ENCODE peak calls at places on chromosomes 16 and 17, in seven cellular contexts. One of them, this sample, is unnamed.

GRCh38 chr17:10198509-10199249 is at the start of gene GAS7:
- DNase-seq in cardiac fibroblast: peak; percentile 55
- DNase-seq in IMR-90: peak; percentile 26
- DNase-seq in fibroblast of villous mesenchyme: peak; percentile 47
- DNase-seq in psoas muscle: peak; percentile 81
- DNase-seq in AG04450: no peak
- DNase-seq in bronchial epithelial cell: no peak
- DNase-seq in this sample: no peak

GRCh38 chr17:19714542-19715411 is 1.6 kb downstream of the SLC47A2 start:
- DNase-seq in IMR-90: no peak
- DNase-seq in cardiac fibroblast: no peak
- DNase-seq in AG04450: no peak
- DNase-seq in bronchial epithelial cell: no peak
- DNase-seq in psoas muscle: no peak
- DNase-seq in fibroblast of villous mesenchyme: no peak
- DNase-seq in this sample: no peak

GRCh38 chr16:24208710-24209109 is 47.4 kb upstream of the CACNG3 start:
- DNase-seq in fibroblast of villous mesenchyme: no peak
- DNase-seq in IMR-90: no peak
- DNase-seq in AG04450: no peak
- DNase-seq in cardiac fibroblast: no peak
- DNase-seq in psoas muscle: no peak
- DNase-seq in bronchial epithelial cell: no peak
- DNase-seq in this sample: no peak

GRCh38 chr17:75549246-75550138 is 24.0 kb downstream of the LLGL2 start:
- DNase-seq in IMR-90: no peak
- DNase-seq in psoas muscle: no peak
- DNase-seq in cardiac fibroblast: no peak
- DNase-seq in bronchial epithelial cell: peak; percentile 42
- DNase-seq in fibroblast of villous mesenchyme: no peak
- DNase-seq in AG04450: no peak
- DNase-seq in this sample: no peak

GRCh38 chr16:29815032-29815721 is 775 bp upstream of the PAGR1 start:
- DNase-seq in IMR-90: no peak
- DNase-seq in cardiac fibroblast: no peak
- DNase-seq in fibroblast of villous mesenchyme: no peak
- DNase-seq in psoas muscle: peak; percentile 41
- DNase-seq in bronchial epithelial cell: no peak
- DNase-seq in AG04450: no peak
- DNase-seq in this sample: no peak

GRCh38 chr17:1156864-1157263 is 22.9 kb downstream of the ABR start:
- DNase-seq in AG04450: no peak
- DNase-seq in cardiac fibroblast: no peak
- DNase-seq in IMR-90: no peak
- DNase-seq in bronchial epithelial cell: no peak
- DNase-seq in fibroblast of villous mesenchyme: no peak
- DNase-seq in psoas muscle: no peak
- DNase-seq in this sample: no peak

GRCh38 chr16:1794908-1795666 is 1.6 kb upstream of the IGFALS start:
- DNase-seq in fibroblast of villous mesenchyme: no peak
- DNase-seq in cardiac fibroblast: no peak
- DNase-seq in bronchial epithelial cell: no peak
- DNase-seq in IMR-90: no peak
- DNase-seq in psoas muscle: no peak
- DNase-seq in AG04450: no peak
- DNase-seq in this sample: no peak

GRCh38 chr17:40290629-40291296 is 3.1 kb downstream of the CDC6 start:
- DNase-seq in cardiac fibroblast: peak; percentile 92
- DNase-seq in bronchial epithelial cell: peak; percentile 94
- DNase-seq in fibroblast of villous mesenchyme: peak; percentile 98
- DNase-seq in AG04450: peak; percentile 88
- DNase-seq in psoas muscle: no peak
- DNase-seq in IMR-90: peak; percentile 97
- DNase-seq in this sample: peak; percentile 40

GRCh38 chr17:50079334-50080095 is 15.6 kb upstream of the PDK2 start:
- DNase-seq in AG04450: no peak
- DNase-seq in cardiac fibroblast: peak; percentile 51
- DNase-seq in psoas muscle: no peak
- DNase-seq in IMR-90: no peak
- DNase-seq in fibroblast of villous mesenchyme: no peak
- DNase-seq in bronchial epithelial cell: no peak
- DNase-seq in this sample: no peak

GRCh38 chr17:33038740-33039139 is 47.1 kb downstream of the SPACA3 start:
- DNase-seq in fibroblast of villous mesenchyme: peak; percentile 57
- DNase-seq in IMR-90: peak; percentile 15
- DNase-seq in cardiac fibroblast: peak; percentile 33
- DNase-seq in psoas muscle: peak; percentile 29
- DNase-seq in AG04450: no peak
- DNase-seq in bronchial epithelial cell: no peak
- DNase-seq in this sample: no peak

GRCh38 chr16:50970221-50970620 is 180.8 kb downstream of the SALL1 start:
- DNase-seq in cardiac fibroblast: no peak
- DNase-seq in AG04450: no peak
- DNase-seq in bronchial epithelial cell: no peak
- DNase-seq in fibroblast of villous mesenchyme: no peak
- DNase-seq in IMR-90: no peak
- DNase-seq in psoas muscle: no peak
- DNase-seq in this sample: no peak

GRCh38 chr17:80152057-80152831 is 5.3 kb upstream of the EIF4A3 start:
- DNase-seq in fibroblast of villous mesenchyme: peak; percentile 93
- DNase-seq in cardiac fibroblast: peak; percentile 85
- DNase-seq in IMR-90: peak; percentile 69
- DNase-seq in psoas muscle: no peak
- DNase-seq in AG04450: no peak
- DNase-seq in bronchial epithelial cell: no peak
- DNase-seq in this sample: no peak

GRCh38 chr16:83728518-83728917 is 79.3 kb upstream of the HSBP1 start:
- DNase-seq in bronchial epithelial cell: no peak
- DNase-seq in fibroblast of villous mesenchyme: no peak
- DNase-seq in psoas muscle: no peak
- DNase-seq in IMR-90: no peak
- DNase-seq in AG04450: no peak
- DNase-seq in cardiac fibroblast: no peak
- DNase-seq in this sample: no peak

GRCh38 chr17:82937411-82938371 is 97.9 kb upstream of the ZNF750 start:
- DNase-seq in bronchial epithelial cell: no peak
- DNase-seq in fibroblast of villous mesenchyme: no peak
- DNase-seq in AG04450: no peak
- DNase-seq in IMR-90: no peak
- DNase-seq in psoas muscle: peak; percentile 6
- DNase-seq in cardiac fibroblast: no peak
- DNase-seq in this sample: no peak

DNA sequence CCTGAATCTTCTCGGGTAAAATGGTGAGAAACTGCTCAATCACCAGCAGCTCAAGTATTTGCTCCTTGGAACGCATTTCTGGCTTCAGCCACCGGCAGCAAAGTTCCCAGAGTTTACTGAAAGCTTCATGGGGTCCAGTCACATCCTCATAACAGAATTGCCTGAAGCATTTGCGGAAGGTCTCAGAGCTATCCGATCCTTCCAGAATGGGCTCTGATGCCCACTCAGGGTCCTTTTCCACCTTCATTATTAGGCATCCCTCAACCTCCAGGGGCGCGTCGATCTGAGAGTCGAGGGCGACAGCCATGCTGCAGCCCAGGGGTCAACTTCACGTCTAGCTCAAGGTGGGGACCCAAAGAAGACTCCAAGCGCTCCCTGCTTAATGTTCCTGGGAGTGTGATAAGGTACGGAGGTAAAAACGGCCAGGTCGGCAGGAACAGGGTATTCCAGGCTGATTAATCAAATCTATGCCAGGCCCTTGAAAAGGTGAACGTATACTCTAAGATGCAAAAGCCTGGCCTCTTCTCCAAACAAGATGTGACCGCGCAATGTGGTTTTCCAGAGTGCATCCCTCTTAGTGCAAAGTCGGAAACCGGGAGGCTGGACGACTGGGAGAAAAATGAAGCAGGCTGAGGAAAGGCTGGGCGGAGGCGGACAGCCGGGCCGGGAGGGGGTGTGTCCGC is 683 bp downstream of the ZKSCAN2 start:
- DNase-seq in cardiac fibroblast: no peak
- DNase-seq in fibroblast of villous mesenchyme: peak; percentile 10
- DNase-seq in AG04450: no peak
- DNase-seq in bronchial epithelial cell: peak; percentile 7
- DNase-seq in psoas muscle: no peak
- DNase-seq in IMR-90: peak; percentile 15
- DNase-seq in this sample: no peak
- TF ChIP-seq CTCF in cardiac fibroblast: peak; percentile 9
- TF ChIP-seq CTCF in fibroblast of villous mesenchyme: peak; percentile 12
- TF ChIP-seq CTCF in AG04450: peak; percentile 12
- TF ChIP-seq CTCF in bronchial epithelial cell: no peak
- TF ChIP-seq CTCF in psoas muscle: no peak
- TF ChIP-seq CTCF in IMR-90: no peak
- TF ChIP-seq CTCF in this sample: peak; percentile 12

DNA sequence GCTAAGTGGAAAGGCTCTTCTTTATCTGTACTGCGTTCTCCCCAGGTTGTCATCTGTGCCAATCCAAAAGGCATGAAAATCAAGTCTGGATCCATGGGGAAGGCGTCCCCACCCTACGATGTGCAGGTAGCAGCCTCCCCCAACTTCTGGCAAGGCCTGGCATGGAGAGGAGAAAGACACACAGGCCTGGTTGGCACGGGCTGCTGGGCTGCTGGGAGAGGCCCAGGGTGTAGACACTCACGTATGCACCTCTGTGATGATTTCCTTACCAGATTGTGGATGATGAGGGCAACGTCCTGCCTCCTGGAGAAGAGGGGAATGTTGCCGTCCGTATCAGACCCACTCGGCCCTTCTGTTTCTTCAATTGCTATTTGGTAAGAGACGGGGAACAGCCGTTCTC is 20.4 kb upstream of the ACSM2A start:
- DNase-seq in IMR-90: no peak
- DNase-seq in psoas muscle: no peak
- DNase-seq in AG04450: no peak
- DNase-seq in cardiac fibroblast: no peak
- DNase-seq in fibroblast of villous mesenchyme: no peak
- DNase-seq in bronchial epithelial cell: no peak
- DNase-seq in this sample: no peak
- H3K4me3 ChIP-seq in IMR-90: no peak overlapping the region
- H3K4me3 ChIP-seq in psoas muscle: no peak overlapping the region
- H3K4me3 ChIP-seq in AG04450: no peak overlapping the region
- H3K4me3 ChIP-seq in cardiac fibroblast: no peak overlapping the region
- H3K4me3 ChIP-seq in fibroblast of villous mesenchyme: no peak overlapping the region
- H3K4me3 ChIP-seq in bronchial epithelial cell: no peak overlapping the region
- H3K4me3 ChIP-seq in this sample: no peak overlapping the region

GRCh38 chr16:31465788-31466370 is 6.1 kb upstream of the TGFB1I1 start:
- DNase-seq in cardiac fibroblast: no peak
- DNase-seq in psoas muscle: no peak
- DNase-seq in IMR-90: no peak
- DNase-seq in AG04450: no peak
- DNase-seq in fibroblast of villous mesenchyme: no peak
- DNase-seq in bronchial epithelial cell: no peak
- DNase-seq in this sample: no peak

GRCh38 chr16:31467151-31467550 is 4.8 kb upstream of the TGFB1I1 start:
- DNase-seq in AG04450: no peak
- DNase-seq in bronchial epithelial cell: no peak
- DNase-seq in psoas muscle: no peak
- DNase-seq in cardiac fibroblast: peak; percentile 51
- DNase-seq in IMR-90: no peak
- DNase-seq in fibroblast of villous mesenchyme: no peak
- DNase-seq in this sample: no peak

GRCh38 chr16:31464781-31465260 is 5.5 kb downstream of the ARMC5 start:
- DNase-seq in cardiac fibroblast: no peak
- DNase-seq in AG04450: no peak
- DNase-seq in psoas muscle: no peak
- DNase-seq in bronchial epithelial cell: no peak
- DNase-seq in fibroblast of villous mesenchyme: no peak
- DNase-seq in IMR-90: no peak
- DNase-seq in this sample: no peak

GRCh38 chr16:31467858-31468257 is 4.1 kb upstream of the TGFB1I1 start:
- DNase-seq in AG04450: no peak
- DNase-seq in IMR-90: no peak
- DNase-seq in psoas muscle: no peak
- DNase-seq in cardiac fibroblast: no peak
- DNase-seq in fibroblast of villous mesenchyme: no peak
- DNase-seq in bronchial epithelial cell: no peak
- DNase-seq in this sample: no peak

GRCh38 chr16:31466381-31466841 is 5.5 kb upstream of the TGFB1I1 start:
- DNase-seq in psoas muscle: no peak
- DNase-seq in cardiac fibroblast: no peak
- DNase-seq in bronchial epithelial cell: no peak
- DNase-seq in AG04450: no peak
- DNase-seq in IMR-90: no peak
- DNase-seq in fibroblast of villous mesenchyme: no peak
- DNase-seq in this sample: no peak
- TF ChIP-seq CTCF in psoas muscle: no peak
- TF ChIP-seq CTCF in cardiac fibroblast: no peak
- TF ChIP-seq CTCF in bronchial epithelial cell: no peak
- TF ChIP-seq CTCF in AG04450: no peak
- TF ChIP-seq CTCF in IMR-90: no peak
- TF ChIP-seq CTCF in fibroblast of villous mesenchyme: no peak
- TF ChIP-seq CTCF in this sample: no peak

GRCh38 chr17:78824240-78824639 is 16.4 kb downstream of the USP36 start:
- DNase-seq in fibroblast of villous mesenchyme: no peak
- DNase-seq in psoas muscle: no peak
- DNase-seq in cardiac fibroblast: no peak
- DNase-seq in AG04450: no peak
- DNase-seq in IMR-90: no peak
- DNase-seq in bronchial epithelial cell: no peak
- DNase-seq in this sample: no peak

GRCh38 chr17:78825696-78826095 is 14.9 kb downstream of the USP36 start:
- DNase-seq in bronchial epithelial cell: no peak
- DNase-seq in AG04450: no peak
- DNase-seq in fibroblast of villous mesenchyme: no peak
- DNase-seq in cardiac fibroblast: no peak
- DNase-seq in psoas muscle: no peak
- DNase-seq in IMR-90: no peak
- DNase-seq in this sample: no peak

GRCh38 chr17:78821961-78822360 is 18.7 kb downstream of the USP36 start:
- DNase-seq in psoas muscle: no peak
- DNase-seq in bronchial epithelial cell: no peak
- DNase-seq in AG04450: no peak
- DNase-seq in cardiac fibroblast: no peak
- DNase-seq in fibroblast of villous mesenchyme: no peak
- DNase-seq in IMR-90: peak; percentile 54
- DNase-seq in this sample: no peak

GRCh38 chr17:78822552-78822951 is 18.1 kb downstream of the USP36 start:
- DNase-seq in AG04450: peak; percentile 98
- DNase-seq in psoas muscle: no peak
- DNase-seq in IMR-90: peak; percentile 100
- DNase-seq in bronchial epithelial cell: no peak
- DNase-seq in cardiac fibroblast: peak; percentile 81
- DNase-seq in fibroblast of villous mesenchyme: peak; percentile 94
- DNase-seq in this sample: no peak

DNA sequence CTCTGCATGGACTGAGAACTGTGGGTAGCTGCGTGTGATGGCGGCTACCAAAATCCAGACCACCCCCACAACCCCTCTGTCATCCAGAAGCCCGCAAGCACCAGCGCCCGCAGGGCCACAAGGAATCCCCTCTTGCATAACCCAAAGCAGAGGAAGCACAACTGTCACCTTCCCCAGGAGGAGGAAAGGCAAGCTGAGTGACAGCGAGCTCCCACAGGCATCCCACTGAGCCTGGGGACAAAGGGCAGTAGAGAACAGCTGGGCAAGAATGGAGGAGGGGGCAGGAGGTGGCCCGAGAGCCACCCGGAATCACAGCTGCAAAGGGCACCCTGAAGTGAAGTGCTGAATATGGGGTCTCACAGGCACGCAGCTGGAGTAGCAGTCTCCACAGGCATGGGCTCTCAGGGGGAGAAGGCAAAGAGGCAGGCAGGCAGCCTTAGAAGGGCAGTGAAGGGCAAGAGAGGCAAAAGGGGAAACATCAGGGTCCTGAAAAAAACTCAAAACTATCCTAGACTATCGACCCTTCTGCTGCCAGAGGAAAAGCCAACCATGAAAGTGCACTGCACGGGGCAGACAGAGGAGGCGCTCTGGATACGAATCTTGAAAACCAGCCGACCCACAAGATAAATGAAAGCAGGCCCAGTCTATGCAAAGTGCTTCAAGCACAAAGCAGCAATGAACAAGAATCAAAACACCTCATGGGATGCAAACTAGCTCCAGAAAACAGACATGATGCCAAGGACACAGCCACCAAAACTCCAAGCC is 17.1 kb downstream of the USP36 start:
- DNase-seq in IMR-90: no peak
- DNase-seq in psoas muscle: no peak
- DNase-seq in cardiac fibroblast: no peak
- DNase-seq in bronchial epithelial cell: no peak
- DNase-seq in fibroblast of villous mesenchyme: no peak
- DNase-seq in AG04450: no peak
- DNase-seq in this sample: no peak
- H3K4me3 ChIP-seq in IMR-90: no peak overlapping the region
- H3K4me3 ChIP-seq in psoas muscle: no peak overlapping the region
- H3K4me3 ChIP-seq in cardiac fibroblast: no peak overlapping the region
- H3K4me3 ChIP-seq in bronchial epithelial cell: no peak overlapping the region
- H3K4me3 ChIP-seq in fibroblast of villous mesenchyme: no peak overlapping the region
- H3K4me3 ChIP-seq in AG04450: no peak overlapping the region
- H3K4me3 ChIP-seq in this sample: no peak overlapping the region

This sample was measured in GM12864.